ENCODE peak calls at places on chromosome 15, in nine cellular contexts. One of them, this sample, is unnamed.

GRCh38 chr15:75731248-75732100 is 18.8 kb upstream of the CSPG4 start:
- DNase-seq in ACHN: no peak
- DNase-seq in mucosa of gallbladder: no peak
- DNase-seq in activated T-helper 2 cell treated with anti-CD3 and anti-CD28 coated beads, Interferon-gamma antibody, Interleukin-2, Interleukin-4, amounts not matched to agents 10 μg/mL and 5 μg/mL and 100 μg/mL, durations not matched to agents 14 hours and 24 hours and 36 hours: no peak
- DNase-seq in HT1080: peak; percentile 38
- DNase-seq in progenitor cell of endocrine pancreas: no peak
- DNase-seq in mammary epithelial cell: no peak
- DNase-seq in activated CD4-positive, alpha-beta T cell treated with anti-CD3 and anti-CD28 coated beads, Interleukin-2, amount 50 U/mL, for 4 hours: no peak
- DNase-seq in nephron progenitor cell: no peak
- DNase-seq in this sample: no peak

GRCh38 chr15:86336051-86336788 is 256.5 kb downstream of the AGBL1 start:
- DNase-seq in ACHN: no peak
- DNase-seq in mucosa of gallbladder: no peak
- DNase-seq in activated T-helper 2 cell treated with anti-CD3 and anti-CD28 coated beads, Interferon-gamma antibody, Interleukin-2, Interleukin-4, amounts not matched to agents 10 μg/mL and 5 μg/mL and 100 μg/mL, durations not matched to agents 14 hours and 24 hours and 36 hours: no peak
- DNase-seq in HT1080: peak; percentile 98
- DNase-seq in progenitor cell of endocrine pancreas: no peak
- DNase-seq in mammary epithelial cell: peak; percentile 100
- DNase-seq in activated CD4-positive, alpha-beta T cell treated with anti-CD3 and anti-CD28 coated beads, Interleukin-2, amount 50 U/mL, for 4 hours: no peak
- DNase-seq in nephron progenitor cell: no peak
- DNase-seq in this sample: peak; percentile 1

GRCh38 chr15:68806220-68807105 is 14.2 kb downstream of the ANP32A start:
- DNase-seq in ACHN: no peak
- DNase-seq in mucosa of gallbladder: peak; percentile 37
- DNase-seq in activated T-helper 2 cell treated with anti-CD3 and anti-CD28 coated beads, Interferon-gamma antibody, Interleukin-2, Interleukin-4, amounts not matched to agents 10 μg/mL and 5 μg/mL and 100 μg/mL, durations not matched to agents 14 hours and 24 hours and 36 hours: no peak
- DNase-seq in HT1080: no peak
- DNase-seq in progenitor cell of endocrine pancreas: no peak
- DNase-seq in mammary epithelial cell: no peak
- DNase-seq in activated CD4-positive, alpha-beta T cell treated with anti-CD3 and anti-CD28 coated beads, Interleukin-2, amount 50 U/mL, for 4 hours: no peak
- DNase-seq in nephron progenitor cell: no peak
- DNase-seq in this sample: no peak

GRCh38 chr15:100049936-100050876 is 291.6 kb downstream of the ADAMTS17 start:
- DNase-seq in ACHN: no peak
- DNase-seq in mucosa of gallbladder: no peak
- DNase-seq in activated T-helper 2 cell treated with anti-CD3 and anti-CD28 coated beads, Interferon-gamma antibody, Interleukin-2, Interleukin-4, amounts not matched to agents 10 μg/mL and 5 μg/mL and 100 μg/mL, durations not matched to agents 14 hours and 24 hours and 36 hours: no peak
- DNase-seq in HT1080: no peak
- DNase-seq in progenitor cell of endocrine pancreas: no peak
- DNase-seq in mammary epithelial cell: no peak
- DNase-seq in activated CD4-positive, alpha-beta T cell treated with anti-CD3 and anti-CD28 coated beads, Interleukin-2, amount 50 U/mL, for 4 hours: no peak
- DNase-seq in nephron progenitor cell: no peak
- DNase-seq in this sample: no peak

GRCh38 chr15:77503764-77504163 is 83.1 kb downstream of the HMG20A start:
- DNase-seq in ACHN: no peak
- DNase-seq in mucosa of gallbladder: no peak
- DNase-seq in activated T-helper 2 cell treated with anti-CD3 and anti-CD28 coated beads, Interferon-gamma antibody, Interleukin-2, Interleukin-4, amounts not matched to agents 10 μg/mL and 5 μg/mL and 100 μg/mL, durations not matched to agents 14 hours and 24 hours and 36 hours: no peak
- DNase-seq in HT1080: no peak
- DNase-seq in progenitor cell of endocrine pancreas: no peak
- DNase-seq in mammary epithelial cell: no peak
- DNase-seq in activated CD4-positive, alpha-beta T cell treated with anti-CD3 and anti-CD28 coated beads, Interleukin-2, amount 50 U/mL, for 4 hours: no peak
- DNase-seq in nephron progenitor cell: no peak
- DNase-seq in this sample: no peak

GRCh38 chr15:23570466-23570865 is 5.0 kb downstream of the MKRN3 start:
- DNase-seq in ACHN: no peak
- DNase-seq in mucosa of gallbladder: no peak
- DNase-seq in activated T-helper 2 cell treated with anti-CD3 and anti-CD28 coated beads, Interferon-gamma antibody, Interleukin-2, Interleukin-4, amounts not matched to agents 10 μg/mL and 5 μg/mL and 100 μg/mL, durations not matched to agents 14 hours and 24 hours and 36 hours: no peak
- DNase-seq in HT1080: peak; percentile 39
- DNase-seq in progenitor cell of endocrine pancreas: no peak
- DNase-seq in mammary epithelial cell: no peak
- DNase-seq in activated CD4-positive, alpha-beta T cell treated with anti-CD3 and anti-CD28 coated beads, Interleukin-2, amount 50 U/mL, for 4 hours: no peak
- DNase-seq in nephron progenitor cell: no peak
- DNase-seq in this sample: no peak

GRCh38 chr15:79901958-79902357 is 5.1 kb upstream of the MTHFS start:
- DNase-seq in ACHN: no peak
- DNase-seq in mucosa of gallbladder: no peak
- DNase-seq in activated T-helper 2 cell treated with anti-CD3 and anti-CD28 coated beads, Interferon-gamma antibody, Interleukin-2, Interleukin-4, amounts not matched to agents 10 μg/mL and 5 μg/mL and 100 μg/mL, durations not matched to agents 14 hours and 24 hours and 36 hours: no peak
- DNase-seq in HT1080: no peak
- DNase-seq in progenitor cell of endocrine pancreas: no peak
- DNase-seq in mammary epithelial cell: no peak
- DNase-seq in activated CD4-positive, alpha-beta T cell treated with anti-CD3 and anti-CD28 coated beads, Interleukin-2, amount 50 U/mL, for 4 hours: no peak
- DNase-seq in nephron progenitor cell: no peak
- DNase-seq in this sample: no peak

GRCh38 chr15:88398011-88398410 is 69.2 kb downstream of the MRPL46 start:
- DNase-seq in ACHN: no peak
- DNase-seq in mucosa of gallbladder: no peak
- DNase-seq in activated T-helper 2 cell treated with anti-CD3 and anti-CD28 coated beads, Interferon-gamma antibody, Interleukin-2, Interleukin-4, amounts not matched to agents 10 μg/mL and 5 μg/mL and 100 μg/mL, durations not matched to agents 14 hours and 24 hours and 36 hours: no peak
- DNase-seq in HT1080: no peak
- DNase-seq in progenitor cell of endocrine pancreas: no peak
- DNase-seq in mammary epithelial cell: no peak
- DNase-seq in activated CD4-positive, alpha-beta T cell treated with anti-CD3 and anti-CD28 coated beads, Interleukin-2, amount 50 U/mL, for 4 hours: no peak
- DNase-seq in nephron progenitor cell: no peak
- DNase-seq in this sample: no peak

GRCh38 chr15:74957301-74958035 is 896 bp upstream of the RPP25 start:
- DNase-seq in ACHN: peak; percentile 60
- DNase-seq in mucosa of gallbladder: no peak
- DNase-seq in activated T-helper 2 cell treated with anti-CD3 and anti-CD28 coated beads, Interferon-gamma antibody, Interleukin-2, Interleukin-4, amounts not matched to agents 10 μg/mL and 5 μg/mL and 100 μg/mL, durations not matched to agents 14 hours and 24 hours and 36 hours: no peak
- DNase-seq in HT1080: no peak
- DNase-seq in progenitor cell of endocrine pancreas: no peak
- DNase-seq in mammary epithelial cell: no peak
- DNase-seq in activated CD4-positive, alpha-beta T cell treated with anti-CD3 and anti-CD28 coated beads, Interleukin-2, amount 50 U/mL, for 4 hours: no peak
- DNase-seq in nephron progenitor cell: no peak
- DNase-seq in this sample: peak; percentile 33